ENCODE peak calls at places on chromosomes 2 and 18, in five cellular contexts. One of them, this sample, is unnamed.

GRCh38 chr18:55053976-55054375 is 94.7 kb upstream of the CCDC68 start:
- DNase-seq in GM23248: peak; percentile 77
- DNase-seq in neural progenitor cell: no peak
- DNase-seq in MM.1S: no peak
- DNase-seq in GM23338: no peak
- DNase-seq in this sample: no peak

GRCh38 chr2:20232837-20233207 is 7.9 kb upstream of the SDC1 start:
- DNase-seq in MM.1S: no peak
- DNase-seq in GM23248: no peak
- DNase-seq in neural progenitor cell: no peak
- DNase-seq in GM23338: no peak
- DNase-seq in this sample: no peak

GRCh38 chr2:113831156-113831555 is 58.7 kb upstream of the ACTR3 start:
- DNase-seq in neural progenitor cell: no peak
- DNase-seq in GM23248: peak; percentile 84
- DNase-seq in GM23338: no peak
- DNase-seq in MM.1S: no peak
- DNase-seq in this sample: peak; percentile 9

GRCh38 chr2:96870631-96871255 is 863 bp upstream of the SEMA4C start:
- DNase-seq in GM23248: peak; percentile 31
- DNase-seq in MM.1S: no peak
- DNase-seq in GM23338: peak; percentile 34
- DNase-seq in neural progenitor cell: no peak
- DNase-seq in this sample: peak; percentile 66

GRCh38 chr2:135150711-135151110 is 98.6 kb downstream of the RAB3GAP1 start:
- DNase-seq in GM23338: no peak
- DNase-seq in neural progenitor cell: peak; percentile 31
- DNase-seq in GM23248: no peak
- DNase-seq in MM.1S: no peak
- DNase-seq in this sample: no peak

GRCh38 chr2:201808070-201808469 is 1.7 kb downstream of the CDK15 start:
- DNase-seq in neural progenitor cell: no peak
- DNase-seq in MM.1S: no peak
- DNase-seq in GM23248: no peak
- DNase-seq in GM23338: peak; percentile 22
- DNase-seq in this sample: no peak

GRCh38 chr2:227643990-227644551 is 22.5 kb upstream of the SCYGR5 start:
- DNase-seq in MM.1S: no peak
- DNase-seq in GM23338: peak; percentile 26
- DNase-seq in GM23248: no peak
- DNase-seq in neural progenitor cell: peak; percentile 28
- DNase-seq in this sample: no peak

GRCh38 chr2:65276604-65277003 is 49.0 kb downstream of the ACTR2 start:
- DNase-seq in GM23338: no peak
- DNase-seq in MM.1S: no peak
- DNase-seq in GM23248: no peak
- DNase-seq in neural progenitor cell: no peak
- DNase-seq in this sample: no peak

GRCh38 chr2:144648837-144649485 is 129.0 kb upstream of the ZEB2 start:
- DNase-seq in GM23248: no peak
- DNase-seq in MM.1S: no peak
- DNase-seq in neural progenitor cell: peak; percentile 72
- DNase-seq in GM23338: peak; percentile 76
- DNase-seq in this sample: no peak

GRCh38 chr2:26724004-26724750 is 31.7 kb downstream of the KCNK3 start:
- DNase-seq in GM23248: peak; percentile 94
- DNase-seq in MM.1S: no peak
- DNase-seq in neural progenitor cell: no peak
- DNase-seq in GM23338: no peak
- DNase-seq in this sample: peak; percentile 29

GRCh38 chr2:27191107-27191829 is 20.6 kb upstream of the ATRAID start:
- DNase-seq in GM23248: peak; percentile 76
- DNase-seq in GM23338: peak; percentile 83
- DNase-seq in MM.1S: peak; percentile 85
- DNase-seq in neural progenitor cell: peak; percentile 71
- DNase-seq in this sample: peak; percentile 88

GRCh38 chr2:50729306-50730105 is 302.4 kb downstream of the NRXN1 start:
- DNase-seq in neural progenitor cell: no peak
- DNase-seq in GM23248: no peak
- DNase-seq in GM23338: peak; percentile 64
- DNase-seq in MM.1S: no peak
- DNase-seq in this sample: no peak

GRCh38 chr18:77092104-77093066 is 40.2 kb downstream of the MBP start:
- DNase-seq in neural progenitor cell: no peak
- DNase-seq in MM.1S: no peak
- DNase-seq in GM23338: no peak
- DNase-seq in GM23248: no peak
- DNase-seq in this sample: no peak

GRCh38 chr2:96105152-96105915 is 11.0 kb downstream of the ADRA2B start:
- DNase-seq in neural progenitor cell: no peak
- DNase-seq in GM23248: no peak
- DNase-seq in MM.1S: no peak
- DNase-seq in GM23338: no peak
- DNase-seq in this sample: no peak

GRCh38 chr18:75844102-75844604 is 416.6 kb upstream of the SMIM21 start:
- DNase-seq in neural progenitor cell: no peak
- DNase-seq in MM.1S: no peak
- DNase-seq in GM23248: no peak
- DNase-seq in GM23338: no peak
- DNase-seq in this sample: no peak

GRCh38 chr2:18402-19271 is 27.7 kb downstream of the FAM110C start:
- DNase-seq in GM23338: peak; percentile 48
- DNase-seq in MM.1S: no peak
- DNase-seq in GM23248: no peak
- DNase-seq in neural progenitor cell: peak; percentile 12
- DNase-seq in this sample: no peak

GRCh38 chr2:205763708-205764501 is 81.6 kb downstream of the NRP2 start:
- DNase-seq in MM.1S: no peak
- DNase-seq in neural progenitor cell: peak; percentile 86
- DNase-seq in GM23338: peak; percentile 92
- DNase-seq in GM23248: peak; percentile 94
- DNase-seq in this sample: peak; percentile 34

GRCh38 chr2:43032248-43032893 is 194.0 kb downstream of the ZFP36L2 start:
- DNase-seq in MM.1S: no peak
- DNase-seq in neural progenitor cell: no peak
- DNase-seq in GM23338: no peak
- DNase-seq in GM23248: peak; percentile 43
- DNase-seq in this sample: no peak

DNA sequence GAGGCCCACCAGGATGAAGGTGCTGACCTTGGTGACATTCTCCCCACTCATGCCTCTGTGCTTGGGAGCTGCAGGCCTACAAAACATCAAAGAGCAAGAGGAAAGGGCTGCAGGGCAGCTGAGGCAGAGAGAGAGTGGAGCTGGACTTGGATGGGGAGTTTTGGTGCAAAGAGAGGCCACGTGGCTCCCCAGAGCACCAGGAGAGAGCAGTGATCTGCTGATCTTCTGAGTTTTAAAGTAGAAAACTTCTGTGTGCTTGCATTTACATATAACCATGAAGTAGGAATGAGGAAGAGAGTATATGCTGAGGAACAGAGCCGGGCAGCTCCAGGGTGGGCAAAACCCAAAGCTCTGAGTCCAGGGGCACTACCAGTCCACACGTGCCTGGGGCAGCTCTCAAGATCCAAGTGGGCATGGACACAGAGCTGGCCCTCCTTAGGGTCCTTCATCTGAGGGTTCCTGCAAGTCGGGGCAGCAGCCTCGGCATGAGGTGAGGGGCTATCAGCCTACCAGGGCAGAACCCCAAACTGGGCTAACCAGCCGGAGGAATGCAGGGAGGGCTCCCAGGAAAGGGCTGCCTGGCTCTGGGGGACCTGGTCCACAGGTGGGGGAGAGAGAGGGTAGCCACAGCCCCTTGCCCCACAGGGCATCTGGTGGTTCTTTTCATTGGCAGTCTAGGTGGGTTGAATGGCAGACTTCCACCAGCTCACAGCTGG is at the start of gene OR6B2:
- DNase-seq in GM23338: no peak
- DNase-seq in MM.1S: no peak
- DNase-seq in GM23248: no peak
- DNase-seq in neural progenitor cell: no peak
- DNase-seq in this sample: no peak
- TF ChIP-seq EZH2 in GM23338: no peak
- TF ChIP-seq EZH2 in MM.1S: no peak
- TF ChIP-seq EZH2 in GM23248: no peak
- TF ChIP-seq EZH2 in neural progenitor cell: no peak
- TF ChIP-seq EZH2 in this sample: no peak

GRCh38 chr2:68878071-68878711 is 7.0 kb upstream of the BMP10 start:
- DNase-seq in neural progenitor cell: no peak
- DNase-seq in GM23338: no peak
- DNase-seq in MM.1S: no peak
- DNase-seq in GM23248: no peak
- DNase-seq in this sample: no peak
- H3K27me3 ChIP-seq in neural progenitor cell: no peaks in the 10 kb centered on the region
- H3K27me3 ChIP-seq in GM23338: no peaks in the 10 kb centered on the region
- H3K27me3 ChIP-seq in MM.1S: no peaks in the 10 kb centered on the region
- H3K27me3 ChIP-seq in GM23248: peaks cover 36% of the 10 kb centered on the region
- H3K27me3 ChIP-seq in this sample: no peaks in the 10 kb centered on the region

DNA sequence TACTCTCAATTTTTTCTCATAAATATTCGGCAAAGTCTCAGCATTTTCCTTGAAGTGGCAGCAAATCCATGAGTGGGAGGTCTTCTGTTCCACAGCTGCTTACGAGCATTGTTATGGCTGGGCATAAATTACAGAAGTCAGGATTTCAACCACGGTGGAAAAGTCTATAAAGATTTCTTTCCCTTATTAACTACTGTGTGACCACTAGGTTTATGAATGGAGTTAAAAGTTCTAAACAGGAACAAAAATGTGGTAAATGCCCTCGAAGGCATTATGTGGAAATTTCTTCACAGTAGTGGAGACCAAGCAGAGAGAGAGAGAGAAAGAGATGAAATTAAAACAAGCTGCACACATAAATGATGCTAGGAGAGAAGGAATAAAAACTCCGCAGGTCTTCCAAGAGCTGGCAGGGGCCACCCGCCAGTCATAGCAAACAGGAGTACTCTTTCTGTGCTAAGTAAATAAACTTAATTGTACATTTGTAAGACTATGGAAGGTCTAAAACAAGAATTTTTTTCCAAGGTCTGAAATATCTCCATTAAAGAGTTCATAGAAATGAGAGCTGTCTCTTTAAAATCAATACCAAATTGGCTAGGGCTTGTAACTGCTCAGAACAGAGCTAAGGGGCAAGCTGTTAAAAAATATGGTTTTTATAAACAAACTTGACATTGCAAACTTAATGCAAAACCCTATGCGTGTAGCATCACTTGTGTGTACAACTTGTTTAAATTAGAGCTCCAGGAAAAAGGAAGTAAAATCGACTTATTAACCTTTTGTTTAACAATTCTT is 438.2 kb downstream of the MEIS1 start:
- DNase-seq in MM.1S: no peak
- DNase-seq in neural progenitor cell: no peak
- DNase-seq in GM23248: no peak
- DNase-seq in GM23338: no peak
- DNase-seq in this sample: peak; percentile 59
- H3K4me1 ChIP-seq in MM.1S: no peaks in the 10 kb centered on the region
- H3K4me1 ChIP-seq in neural progenitor cell: peaks cover 9% of the 10 kb centered on the region
- H3K4me1 ChIP-seq in GM23248: peaks cover 62% of the 10 kb centered on the region
- H3K4me1 ChIP-seq in GM23338: no peaks in the 10 kb centered on the region
- H3K4me1 ChIP-seq in this sample: peaks cover 62% of the 10 kb centered on the region

DNA sequence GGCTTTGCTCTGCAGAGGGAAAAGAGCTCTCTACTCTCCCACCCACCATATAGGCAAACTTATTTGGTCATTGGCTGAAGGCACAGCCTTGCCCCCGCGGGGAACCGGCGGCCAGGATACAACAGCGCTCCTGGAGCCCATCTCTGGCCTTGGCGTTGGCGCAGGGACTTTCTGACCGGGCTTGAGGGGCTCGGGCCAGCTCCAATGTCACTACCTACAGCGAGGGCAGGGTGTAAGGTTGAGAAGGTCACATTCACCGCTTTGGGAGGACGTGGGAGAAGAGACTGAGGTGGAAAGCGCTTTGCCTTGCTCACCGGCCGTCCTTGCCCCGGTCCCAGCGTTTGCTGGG is 2.2 kb downstream of the ONECUT2 start:
- DNase-seq in GM23338: peak; percentile 58
- DNase-seq in MM.1S: no peak
- DNase-seq in GM23248: no peak
- DNase-seq in neural progenitor cell: peak; percentile 37
- DNase-seq in this sample: no peak
- TF ChIP-seq EZH2 in GM23338: no peak
- TF ChIP-seq EZH2 in MM.1S: no peak
- TF ChIP-seq EZH2 in GM23248: no peak
- TF ChIP-seq EZH2 in neural progenitor cell: no peak
- TF ChIP-seq EZH2 in this sample: peak; percentile 95